ENCODE peak calls at places on chromosome 10, in four cellular contexts. One of them, this sample, is unnamed.
A peak's percentile ranks its signal among the peaks of the same experiment; 100 is the strongest.

GRCh38 chr10:133260895-133261725 is 15.6 kb downstream of the ADAM8 start:
- DNase-seq in NCI-H1105 treated with DMSO at 0.1 percent for 48 hours: peak; percentile 13
- DNase-seq in activated T-cell treated with anti-CD3 and anti-CD28 coated beads for 48 hours: peak; percentile 74
- DNase-seq in effector memory CD8-positive, alpha-beta T cell: peak; percentile 66
- DNase-seq in this sample: no peak

GRCh38 chr10:101453318-101453717 is 99.4 kb downstream of the BTRC start:
- DNase-seq in activated T-cell treated with anti-CD3 and anti-CD28 coated beads for 48 hours: no peak
- DNase-seq in effector memory CD8-positive, alpha-beta T cell: no peak
- DNase-seq in NCI-H1105 treated with DMSO at 0.1 percent for 48 hours: no peak
- DNase-seq in this sample: no peak

GRCh38 chr10:101301111-101301731 is 52.7 kb upstream of the BTRC start:
- DNase-seq in activated T-cell treated with anti-CD3 and anti-CD28 coated beads for 48 hours: peak; percentile 33
- DNase-seq in effector memory CD8-positive, alpha-beta T cell: no peak
- DNase-seq in NCI-H1105 treated with DMSO at 0.1 percent for 48 hours: peak; percentile 34
- DNase-seq in this sample: peak; percentile 18

GRCh38 chr10:86659721-86660438 is 5.5 kb downstream of the OPN4 start:
- DNase-seq in effector memory CD8-positive, alpha-beta T cell: no peak
- DNase-seq in NCI-H1105 treated with DMSO at 0.1 percent for 48 hours: no peak
- DNase-seq in activated T-cell treated with anti-CD3 and anti-CD28 coated beads for 48 hours: no peak
- DNase-seq in this sample: no peak

GRCh38 chr10:112361951-112362770 is 11.8 kb upstream of the ACSL5 start:
- DNase-seq in activated T-cell treated with anti-CD3 and anti-CD28 coated beads for 48 hours: no peak
- DNase-seq in NCI-H1105 treated with DMSO at 0.1 percent for 48 hours: no peak
- DNase-seq in effector memory CD8-positive, alpha-beta T cell: no peak
- DNase-seq in this sample: no peak

GRCh38 chr10:117609095-117609821 is 66.7 kb downstream of the EMX2 start:
- DNase-seq in NCI-H1105 treated with DMSO at 0.1 percent for 48 hours: peak; percentile 51
- DNase-seq in activated T-cell treated with anti-CD3 and anti-CD28 coated beads for 48 hours: no peak
- DNase-seq in effector memory CD8-positive, alpha-beta T cell: no peak
- DNase-seq in this sample: no peak

GRCh38 chr10:5509236-5509635 is 9.9 kb upstream of the CALML5 start:
- DNase-seq in effector memory CD8-positive, alpha-beta T cell: no peak
- DNase-seq in NCI-H1105 treated with DMSO at 0.1 percent for 48 hours: no peak
- DNase-seq in activated T-cell treated with anti-CD3 and anti-CD28 coated beads for 48 hours: no peak
- DNase-seq in this sample: no peak

GRCh38 chr10:36802523-36803153 is 322.8 kb upstream of the ANKRD30A start:
- DNase-seq in effector memory CD8-positive, alpha-beta T cell: no peak
- DNase-seq in NCI-H1105 treated with DMSO at 0.1 percent for 48 hours: no peak
- DNase-seq in activated T-cell treated with anti-CD3 and anti-CD28 coated beads for 48 hours: no peak
- DNase-seq in this sample: no peak

GRCh38 chr10:132785433-132786278 is at the start of gene NKX6-2:
- DNase-seq in NCI-H1105 treated with DMSO at 0.1 percent for 48 hours: no peak
- DNase-seq in activated T-cell treated with anti-CD3 and anti-CD28 coated beads for 48 hours: no peak
- DNase-seq in effector memory CD8-positive, alpha-beta T cell: no peak
- DNase-seq in this sample: no peak

GRCh38 chr10:102627446-102628293 is 16.6 kb upstream of the TRIM8 start:
- DNase-seq in effector memory CD8-positive, alpha-beta T cell: no peak
- DNase-seq in NCI-H1105 treated with DMSO at 0.1 percent for 48 hours: no peak
- DNase-seq in activated T-cell treated with anti-CD3 and anti-CD28 coated beads for 48 hours: no peak
- DNase-seq in this sample: no peak

GRCh38 chr10:100479059-100479458 is 16.2 kb downstream of the WNT8B start:
- DNase-seq in effector memory CD8-positive, alpha-beta T cell: no peak
- DNase-seq in activated T-cell treated with anti-CD3 and anti-CD28 coated beads for 48 hours: no peak
- DNase-seq in NCI-H1105 treated with DMSO at 0.1 percent for 48 hours: no peak
- DNase-seq in this sample: no peak

GRCh38 chr10:72080042-72081035 is 8.0 kb downstream of the SPOCK2 start:
- DNase-seq in NCI-H1105 treated with DMSO at 0.1 percent for 48 hours: no peak
- DNase-seq in effector memory CD8-positive, alpha-beta T cell: peak; percentile 1
- DNase-seq in activated T-cell treated with anti-CD3 and anti-CD28 coated beads for 48 hours: no peak
- DNase-seq in this sample: no peak

GRCh38 chr10:71975891-71976725 is 11.9 kb downstream of the CHST3 start:
- DNase-seq in NCI-H1105 treated with DMSO at 0.1 percent for 48 hours: no peak
- DNase-seq in effector memory CD8-positive, alpha-beta T cell: no peak
- DNase-seq in activated T-cell treated with anti-CD3 and anti-CD28 coated beads for 48 hours: no peak
- DNase-seq in this sample: no peak

GRCh38 chr10:22681783-22682183 is 32.6 kb downstream of the PIP4K2A start:
- DNase-seq in effector memory CD8-positive, alpha-beta T cell: peak; percentile 42
- DNase-seq in activated T-cell treated with anti-CD3 and anti-CD28 coated beads for 48 hours: no peak
- DNase-seq in NCI-H1105 treated with DMSO at 0.1 percent for 48 hours: no peak
- DNase-seq in this sample: no peak

GRCh38 chr10:21497177-21497807 is 28.2 kb downstream of the SKIDA1 start:
- DNase-seq in NCI-H1105 treated with DMSO at 0.1 percent for 48 hours: peak; percentile 81
- DNase-seq in activated T-cell treated with anti-CD3 and anti-CD28 coated beads for 48 hours: peak; percentile 25
- DNase-seq in effector memory CD8-positive, alpha-beta T cell: no peak
- DNase-seq in this sample: peak; percentile 93